ENCODE peak calls at places on chromosome 6, in five cellular contexts. One of them, this sample, is unnamed.

GRCh38 chr6:23535071-23535470 is 590.9 kb upstream of the NRSN1 start:
- DNase-seq in effector memory CD4-positive, alpha-beta T cell: no peak
- DNase-seq in left ventricle myocardium inferior: no peak
- DNase-seq in lower lobe of right lung: no peak
- DNase-seq in OCI-LY7: no peak
- DNase-seq in this sample: no peak

GRCh38 chr6:41280658-41281057 is 5.8 kb downstream of the TREM1 start:
- DNase-seq in effector memory CD4-positive, alpha-beta T cell: no peak
- DNase-seq in left ventricle myocardium inferior: no peak
- DNase-seq in lower lobe of right lung: no peak
- DNase-seq in OCI-LY7: no peak
- DNase-seq in this sample: no peak

GRCh38 chr6:2857580-2858337 is 16.1 kb upstream of the SERPINB1 start:
- DNase-seq in effector memory CD4-positive, alpha-beta T cell: peak; percentile 81
- DNase-seq in left ventricle myocardium inferior: peak; percentile 54
- DNase-seq in lower lobe of right lung: no peak
- DNase-seq in OCI-LY7: peak; percentile 70
- DNase-seq in this sample: no peak

GRCh38 chr6:142810952-142811514 is 133.9 kb downstream of the HIVEP2 start:
- DNase-seq in effector memory CD4-positive, alpha-beta T cell: no peak
- DNase-seq in left ventricle myocardium inferior: no peak
- DNase-seq in lower lobe of right lung: no peak
- DNase-seq in OCI-LY7: no peak
- DNase-seq in this sample: no peak

GRCh38 chr6:107128175-107128574 is 12.9 kb upstream of the BEND3 start:
- DNase-seq in effector memory CD4-positive, alpha-beta T cell: no peak
- DNase-seq in left ventricle myocardium inferior: no peak
- DNase-seq in lower lobe of right lung: no peak
- DNase-seq in OCI-LY7: no peak
- DNase-seq in this sample: no peak

GRCh38 chr6:34383171-34383631 is 9.3 kb downstream of the NUDT3 start:
- DNase-seq in effector memory CD4-positive, alpha-beta T cell: no peak
- DNase-seq in left ventricle myocardium inferior: no peak
- DNase-seq in lower lobe of right lung: no peak
- DNase-seq in OCI-LY7: no peak
- DNase-seq in this sample: no peak

GRCh38 chr6:157592980-157593379 is 212.0 kb downstream of the ZDHHC14 start:
- DNase-seq in effector memory CD4-positive, alpha-beta T cell: no peak
- DNase-seq in left ventricle myocardium inferior: no peak
- DNase-seq in lower lobe of right lung: no peak
- DNase-seq in OCI-LY7: no peak
- DNase-seq in this sample: no peak

GRCh38 chr6:32084780-32085179 is 24.4 kb downstream of the TNXB start:
- DNase-seq in effector memory CD4-positive, alpha-beta T cell: no peak
- DNase-seq in left ventricle myocardium inferior: no peak
- DNase-seq in lower lobe of right lung: no peak
- DNase-seq in OCI-LY7: no peak
- DNase-seq in this sample: no peak

GRCh38 chr6:84411060-84411629 is 183.7 kb upstream of the CEP162 start:
- DNase-seq in effector memory CD4-positive, alpha-beta T cell: no peak
- DNase-seq in left ventricle myocardium inferior: no peak
- DNase-seq in lower lobe of right lung: no peak
- DNase-seq in OCI-LY7: no peak
- DNase-seq in this sample: no peak

GRCh38 chr6:37551867-37552266 is 52.2 kb upstream of the CCDC167 start:
- DNase-seq in effector memory CD4-positive, alpha-beta T cell: no peak
- DNase-seq in left ventricle myocardium inferior: no peak
- DNase-seq in lower lobe of right lung: no peak
- DNase-seq in OCI-LY7: no peak
- DNase-seq in this sample: no peak

GRCh38 chr6:63636516-63636968 is 940 bp downstream of the PHF3 start:
- DNase-seq in effector memory CD4-positive, alpha-beta T cell: peak; percentile 17
- DNase-seq in left ventricle myocardium inferior: peak; percentile 47
- DNase-seq in lower lobe of right lung: peak; percentile 72
- DNase-seq in OCI-LY7: peak; percentile 44
- DNase-seq in this sample: no peak

GRCh38 chr6:35330541-35331119 is 11.7 kb upstream of the PPARD start:
- DNase-seq in effector memory CD4-positive, alpha-beta T cell: no peak
- DNase-seq in left ventricle myocardium inferior: no peak
- DNase-seq in lower lobe of right lung: no peak
- DNase-seq in OCI-LY7: no peak
- DNase-seq in this sample: no peak

GRCh38 chr6:90183587-90184333 is 112.9 kb downstream of the BACH2 start:
- DNase-seq in effector memory CD4-positive, alpha-beta T cell: no peak
- DNase-seq in left ventricle myocardium inferior: no peak
- DNase-seq in lower lobe of right lung: no peak
- DNase-seq in OCI-LY7: no peak
- DNase-seq in this sample: no peak

GRCh38 chr6:132961122-132961521 is 146.8 kb downstream of the RPS12 start:
- DNase-seq in effector memory CD4-positive, alpha-beta T cell: no peak
- DNase-seq in left ventricle myocardium inferior: no peak
- DNase-seq in lower lobe of right lung: no peak
- DNase-seq in OCI-LY7: no peak
- DNase-seq in this sample: no peak

GRCh38 chr6:96909826-96910225 is 12.1 kb upstream of the NDUFAF4 start:
- DNase-seq in effector memory CD4-positive, alpha-beta T cell: no peak
- DNase-seq in left ventricle myocardium inferior: no peak
- DNase-seq in lower lobe of right lung: no peak
- DNase-seq in OCI-LY7: no peak
- DNase-seq in this sample: no peak

GRCh38 chr6:101422811-101423210 is 29.3 kb downstream of the GRIK2 start:
- DNase-seq in effector memory CD4-positive, alpha-beta T cell: no peak
- DNase-seq in left ventricle myocardium inferior: no peak
- DNase-seq in lower lobe of right lung: no peak
- DNase-seq in OCI-LY7: no peak
- DNase-seq in this sample: no peak

GRCh38 chr6:163417595-163417994 is 3.1 kb downstream of the QKI start:
- DNase-seq in effector memory CD4-positive, alpha-beta T cell: no peak
- DNase-seq in left ventricle myocardium inferior: no peak
- DNase-seq in lower lobe of right lung: no peak
- DNase-seq in OCI-LY7: no peak
- DNase-seq in this sample: no peak

GRCh38 chr6:95143408-95144180 is 433.7 kb upstream of the MANEA start:
- DNase-seq in effector memory CD4-positive, alpha-beta T cell: no peak
- DNase-seq in left ventricle myocardium inferior: no peak
- DNase-seq in lower lobe of right lung: no peak
- DNase-seq in OCI-LY7: no peak
- DNase-seq in this sample: no peak

GRCh38 chr6:80197474-80197873 is 91.0 kb downstream of the BCKDHB start:
- DNase-seq in effector memory CD4-positive, alpha-beta T cell: no peak
- DNase-seq in left ventricle myocardium inferior: no peak
- DNase-seq in lower lobe of right lung: no peak
- DNase-seq in OCI-LY7: no peak
- DNase-seq in this sample: no peak

GRCh38 chr6:1131285-1132079 is 180.4 kb upstream of the FOXQ1 start:
- DNase-seq in effector memory CD4-positive, alpha-beta T cell: no peak
- DNase-seq in left ventricle myocardium inferior: peak; percentile 29
- DNase-seq in lower lobe of right lung: no peak
- DNase-seq in OCI-LY7: no peak
- DNase-seq in this sample: no peak

GRCh38 chr6:143806282-143807102 is 36.6 kb upstream of the LTV1 start:
- DNase-seq in effector memory CD4-positive, alpha-beta T cell: no peak
- DNase-seq in left ventricle myocardium inferior: no peak
- DNase-seq in lower lobe of right lung: peak; percentile 59
- DNase-seq in OCI-LY7: no peak
- DNase-seq in this sample: no peak

GRCh38 chr6:20633566-20634340 is 99.5 kb downstream of the CDKAL1 start:
- DNase-seq in effector memory CD4-positive, alpha-beta T cell: no peak
- DNase-seq in left ventricle myocardium inferior: no peak
- DNase-seq in lower lobe of right lung: no peak
- DNase-seq in OCI-LY7: no peak
- DNase-seq in this sample: no peak

GRCh38 chr6:128570439-128571063 is 50.2 kb upstream of the PTPRK start:
- DNase-seq in effector memory CD4-positive, alpha-beta T cell: no peak
- DNase-seq in left ventricle myocardium inferior: no peak
- DNase-seq in lower lobe of right lung: no peak
- DNase-seq in OCI-LY7: no peak
- DNase-seq in this sample: no peak

GRCh38 chr6:50842446-50842845 is 23.8 kb downstream of the TFAP2B start:
- DNase-seq in effector memory CD4-positive, alpha-beta T cell: no peak
- DNase-seq in left ventricle myocardium inferior: no peak
- DNase-seq in lower lobe of right lung: no peak
- DNase-seq in OCI-LY7: no peak
- DNase-seq in this sample: no peak

GRCh38 chr6:32082951-32083350 is 26.2 kb downstream of the TNXB start:
- DNase-seq in effector memory CD4-positive, alpha-beta T cell: no peak
- DNase-seq in left ventricle myocardium inferior: peak; percentile 67
- DNase-seq in lower lobe of right lung: no peak
- DNase-seq in OCI-LY7: no peak
- DNase-seq in this sample: no peak

GRCh38 chr6:29531668-29532067 is 27.9 kb downstream of the UBD start:
- DNase-seq in effector memory CD4-positive, alpha-beta T cell: no peak
- DNase-seq in left ventricle myocardium inferior: no peak
- DNase-seq in lower lobe of right lung: no peak
- DNase-seq in OCI-LY7: no peak
- DNase-seq in this sample: no peak

GRCh38 chr6:100160913-100161312 is 166.9 kb upstream of the MCHR2 start:
- DNase-seq in effector memory CD4-positive, alpha-beta T cell: no peak
- DNase-seq in left ventricle myocardium inferior: no peak
- DNase-seq in lower lobe of right lung: no peak
- DNase-seq in OCI-LY7: no peak
- DNase-seq in this sample: no peak

GRCh38 chr6:160783741-160784140 is 81.7 kb downstream of the PLG start:
- DNase-seq in effector memory CD4-positive, alpha-beta T cell: no peak
- DNase-seq in left ventricle myocardium inferior: no peak
- DNase-seq in lower lobe of right lung: no peak
- DNase-seq in OCI-LY7: no peak
- DNase-seq in this sample: no peak

GRCh38 chr6:105272783-105273182 is 93.0 kb upstream of the POPDC3 start:
- DNase-seq in effector memory CD4-positive, alpha-beta T cell: no peak
- DNase-seq in left ventricle myocardium inferior: no peak
- DNase-seq in lower lobe of right lung: no peak
- DNase-seq in OCI-LY7: no peak
- DNase-seq in this sample: no peak

GRCh38 chr6:53939830-53940229 is 145.0 kb downstream of the LRRC1 start:
- DNase-seq in effector memory CD4-positive, alpha-beta T cell: no peak
- DNase-seq in left ventricle myocardium inferior: no peak
- DNase-seq in lower lobe of right lung: no peak
- DNase-seq in OCI-LY7: no peak
- DNase-seq in this sample: no peak

GRCh38 chr6:143634486-143634885 is 43.3 kb upstream of the PHACTR2 start:
- DNase-seq in effector memory CD4-positive, alpha-beta T cell: no peak
- DNase-seq in left ventricle myocardium inferior: no peak
- DNase-seq in lower lobe of right lung: no peak
- DNase-seq in OCI-LY7: no peak
- DNase-seq in this sample: no peak

GRCh38 chr6:25963426-25964123 is 973 bp downstream of the TRIM38 start:
- DNase-seq in effector memory CD4-positive, alpha-beta T cell: no peak
- DNase-seq in left ventricle myocardium inferior: no peak
- DNase-seq in lower lobe of right lung: no peak
- DNase-seq in OCI-LY7: peak; percentile 28
- DNase-seq in this sample: peak; percentile 61
- H3K4me3 ChIP-seq in effector memory CD4-positive, alpha-beta T cell: peak overlapping the region; percentile 58
- H3K4me3 ChIP-seq in left ventricle myocardium inferior: peak overlapping the region; percentile 75
- H3K4me3 ChIP-seq in lower lobe of right lung: peak overlapping the region; percentile 65
- H3K4me3 ChIP-seq in OCI-LY7: peak overlapping the region; percentile 96
- H3K4me3 ChIP-seq in this sample: no peak overlapping the region

DNA sequence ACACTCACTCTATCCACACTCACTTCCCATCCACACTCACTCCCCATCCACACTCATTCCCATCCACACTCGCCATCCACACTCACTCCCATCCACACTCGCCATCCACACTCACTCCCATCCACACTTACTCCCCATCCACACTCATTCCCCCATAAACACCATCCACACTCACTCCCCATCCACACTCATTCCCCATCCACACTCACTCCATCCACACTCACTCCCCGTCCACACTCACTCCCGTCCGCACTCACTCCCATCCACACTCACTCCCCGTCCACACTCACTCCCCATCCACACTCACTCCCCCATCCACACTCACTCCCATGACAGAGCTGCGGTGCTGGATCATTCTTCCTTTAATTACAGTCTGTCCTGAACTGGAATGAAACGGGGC is 17.1 kb downstream of the THBS2 start:
- DNase-seq in effector memory CD4-positive, alpha-beta T cell: no peak
- DNase-seq in left ventricle myocardium inferior: no peak
- DNase-seq in lower lobe of right lung: no peak
- DNase-seq in OCI-LY7: no peak
- DNase-seq in this sample: no peak
- H3K27ac ChIP-seq in effector memory CD4-positive, alpha-beta T cell: no peak overlapping the region
- H3K27ac ChIP-seq in left ventricle myocardium inferior: no peak overlapping the region
- H3K27ac ChIP-seq in lower lobe of right lung: no peak overlapping the region
- H3K27ac ChIP-seq in OCI-LY7: no peak overlapping the region
- H3K27ac ChIP-seq in this sample: no peak overlapping the region

GRCh38 chr6:38715016-38715809 is at the start of gene DNAH8:
- DNase-seq in effector memory CD4-positive, alpha-beta T cell: no peak
- DNase-seq in left ventricle myocardium inferior: no peak
- DNase-seq in lower lobe of right lung: no peak
- DNase-seq in OCI-LY7: no peak
- DNase-seq in this sample: no peak
- H3K4me3 ChIP-seq in effector memory CD4-positive, alpha-beta T cell: peak within 1 kb of the TSS; percentile 48
- H3K4me3 ChIP-seq in left ventricle myocardium inferior: peak within 1 kb of the TSS; percentile 59
- H3K4me3 ChIP-seq in lower lobe of right lung: peak within 1 kb of the TSS; percentile 39
- H3K4me3 ChIP-seq in OCI-LY7: no peak within 1 kb of the TSS
- H3K4me3 ChIP-seq in this sample: peak within 1 kb of the TSS; percentile 28

GRCh38 chr6:116101790-116102189 is 1.1 kb downstream of the NT5DC1 start:
- DNase-seq in effector memory CD4-positive, alpha-beta T cell: no peak
- DNase-seq in left ventricle myocardium inferior: no peak
- DNase-seq in lower lobe of right lung: no peak
- DNase-seq in OCI-LY7: peak; percentile 34
- DNase-seq in this sample: no peak

GRCh38 chr6:116102856-116103255 is 2.2 kb downstream of the NT5DC1 start:
- DNase-seq in effector memory CD4-positive, alpha-beta T cell: no peak
- DNase-seq in left ventricle myocardium inferior: no peak
- DNase-seq in lower lobe of right lung: no peak
- DNase-seq in OCI-LY7: peak; percentile 27
- DNase-seq in this sample: no peak

GRCh38 chr6:116108836-116109235 is 8.2 kb downstream of the NT5DC1 start:
- DNase-seq in effector memory CD4-positive, alpha-beta T cell: no peak
- DNase-seq in left ventricle myocardium inferior: no peak
- DNase-seq in lower lobe of right lung: no peak
- DNase-seq in OCI-LY7: no peak
- DNase-seq in this sample: no peak

GRCh38 chr6:116105247-116105646 is 4.6 kb downstream of the NT5DC1 start:
- DNase-seq in effector memory CD4-positive, alpha-beta T cell: no peak
- DNase-seq in left ventricle myocardium inferior: no peak
- DNase-seq in lower lobe of right lung: no peak
- DNase-seq in OCI-LY7: no peak
- DNase-seq in this sample: no peak

GRCh38 chr6:116106146-116106545 is 5.5 kb downstream of the NT5DC1 start:
- DNase-seq in effector memory CD4-positive, alpha-beta T cell: no peak
- DNase-seq in left ventricle myocardium inferior: no peak
- DNase-seq in lower lobe of right lung: no peak
- DNase-seq in OCI-LY7: no peak
- DNase-seq in this sample: no peak
- H3K27ac ChIP-seq in effector memory CD4-positive, alpha-beta T cell: no peak overlapping the region
- H3K27ac ChIP-seq in left ventricle myocardium inferior: no peak overlapping the region
- H3K27ac ChIP-seq in lower lobe of right lung: no peak overlapping the region
- H3K27ac ChIP-seq in OCI-LY7: no peak overlapping the region
- H3K27ac ChIP-seq in this sample: no peak overlapping the region